ENCODE peak calls at places on chromosomes 6 and 20, in seven cellular contexts. Q is neural crest cell, V is body of pancreas, E is NB4, Z is GM23338, B is OCI-LY7, D is thyroid gland. N is an unnamed sample.

GRCh38 chr20:5971203-5971602 is 20.8 kb downstream of the MCM8 start:
- DNase-seq in Q (no peak), V (no peak), E (no peak), Z (peak), B (no peak), D (no peak), N (no peak)

GRCh38 chr20:1935696-1936366 is 40.6 kb downstream of the SIRPA start:
- DNase-seq in Q (no peak), V (peak), E (no peak), Z (no peak), B (no peak), D (no peak), N (no peak)

GRCh38 chr6:158037021-158037420 is 55.4 kb downstream of the SYNJ2 start:
- DNase-seq in Q (no peak), V (no peak), E (no peak), Z (no peak), B (no peak), D (peak), N (no peak)

GRCh38 chr6:155050311-155050710 is 55.2 kb downstream of the TIAM2 start:
- DNase-seq in Q (no peak), V (no peak), E (no peak), Z (no peak), B (no peak), D (no peak), N (peak)

GRCh38 chr20:48025061-48025515 is 239.8 kb upstream of the SULF2 start:
- DNase-seq in Q (no peak), V (peak), E (no peak), Z (peak), B (peak), D (peak), N (no peak)

GRCh38 chr6:25173951-25174474 is 105.2 kb upstream of the CARMIL1 start:
- DNase-seq in Q (no peak), V (peak), E (peak), Z (no peak), B (no peak), D (no peak), N (no peak)

GRCh38 chr6:162331911-162332310 is 395.7 kb downstream of the PRKN start:
- DNase-seq in Q (no peak), V (no peak), E (no peak), Z (no peak), B (no peak), D (no peak), N (no peak)

GRCh38 chr20:23926526-23926880 is 47.0 kb upstream of the CST5 start:
- DNase-seq in Q (no peak), V (no peak), E (no peak), Z (no peak), B (no peak), D (no peak), N (no peak)

GRCh38 chr6:106490453-106490852 is 129.9 kb downstream of the CRYBG1 start:
- DNase-seq in Q (no peak), V (no peak), E (no peak), Z (no peak), B (no peak), D (no peak), N (no peak)

GRCh38 chr6:170165085-170165484 is 125.8 kb downstream of the DLL1 start:
- DNase-seq in Q (no peak), V (peak), E (no peak), Z (no peak), B (no peak), D (no peak), N (no peak)

GRCh38 chr6:146871613-146872465 is 273.1 kb downstream of the ADGB start:
- DNase-seq in Q (no peak), V (no peak), E (no peak), Z (no peak), B (no peak), D (no peak), N (no peak)

GRCh38 chr6:110543106-110543505 is 66.7 kb upstream of the SLC22A16 start:
- DNase-seq in Q (no peak), V (no peak), E (no peak), Z (no peak), B (no peak), D (no peak), N (no peak)

GRCh38 chr6:122207794-122208193 is 191.7 kb upstream of the HSF2 start:
- DNase-seq in Q (no peak), V (no peak), E (no peak), Z (no peak), B (no peak), D (no peak), N (no peak)

GRCh38 chr6:1686117-1687098 is 76.7 kb downstream of the FOXC1 start:
- DNase-seq in Q (no peak), V (no peak), E (no peak), Z (peak), B (no peak), D (peak), N (no peak)
- TF ChIP-seq CTCF in Q (peak), V (no peak), E (no peak), Z (no peak), B (peak), D (no peak), N (no peak)

GRCh38 chr20:41078329-41078728 is 49.7 kb downstream of the TOP1 start:
- DNase-seq in Q (no peak), V (peak), E (peak), Z (peak), B (peak), D (peak), N (peak)
- TF ChIP-seq CTCF in Q (peak), V (peak), E (no peak), Z (peak), B (peak), D (no peak), N (no peak)

DNA sequence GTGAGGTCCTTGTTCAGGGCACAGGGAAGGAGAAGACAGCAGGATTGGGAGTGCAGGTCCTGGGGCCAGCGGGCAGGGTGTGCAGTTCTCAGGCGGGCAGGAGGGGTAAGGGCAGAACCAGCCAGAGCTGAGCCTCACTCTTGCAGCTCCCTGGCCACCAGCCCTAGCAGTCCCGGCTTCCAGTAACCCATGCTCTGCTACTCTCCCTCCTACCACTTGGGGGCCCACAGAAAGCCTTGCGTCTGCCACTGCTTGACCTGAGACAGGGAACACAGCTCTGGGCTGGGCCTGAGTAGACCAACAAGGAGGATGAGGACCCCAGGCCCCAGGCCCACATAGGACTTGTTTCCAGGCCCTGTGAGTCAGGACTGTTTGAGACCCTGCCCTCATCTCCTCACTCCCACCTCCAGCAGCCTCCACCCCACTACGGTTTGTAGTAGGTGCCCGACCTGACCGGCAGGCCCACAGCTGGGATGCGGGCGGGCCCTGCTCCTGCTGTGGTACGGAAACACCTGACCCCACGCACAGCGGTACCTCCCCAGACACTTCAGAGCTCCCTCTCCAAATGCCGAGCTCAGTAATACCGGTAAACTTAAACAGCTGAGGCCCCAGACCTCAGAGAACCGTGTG is 39.2 kb downstream of the KCNK5 start:
- DNase-seq in Q (peak), V (peak), E (peak), Z (peak), B (peak), D (peak), N (peak)
- TF ChIP-seq CTCF in Q (peak), V (peak), E (peak), Z (peak), B (peak), D (peak), N (peak)

GRCh38 chr6:148464319-148465010 is 121.8 kb downstream of the SASH1 start:
- DNase-seq in Q (peak), V (peak), E (peak), Z (peak), B (peak), D (peak), N (peak)
- TF ChIP-seq CTCF in Q (peak), V (peak), E (peak), Z (peak), B (peak), D (peak), N (peak)

GRCh38 chr6:1500874-1501273 is 108.8 kb upstream of the FOXC1 start:
- DNase-seq in Q (no peak), V (no peak), E (no peak), Z (no peak), B (no peak), D (no peak), N (no peak)

GRCh38 chr6:1496836-1497592 is 107.6 kb downstream of the FOXF2 start:
- DNase-seq in Q (no peak), V (no peak), E (no peak), Z (no peak), B (no peak), D (no peak), N (no peak)

GRCh38 chr6:1499798-1500197 is 109.9 kb upstream of the FOXC1 start:
- DNase-seq in Q (no peak), V (no peak), E (no peak), Z (no peak), B (no peak), D (no peak), N (no peak)

GRCh38 chr6:1497593-1498105 is 108.3 kb downstream of the FOXF2 start:
- DNase-seq in Q (no peak), V (no peak), E (no peak), Z (peak), B (no peak), D (no peak), N (no peak)

DNA sequence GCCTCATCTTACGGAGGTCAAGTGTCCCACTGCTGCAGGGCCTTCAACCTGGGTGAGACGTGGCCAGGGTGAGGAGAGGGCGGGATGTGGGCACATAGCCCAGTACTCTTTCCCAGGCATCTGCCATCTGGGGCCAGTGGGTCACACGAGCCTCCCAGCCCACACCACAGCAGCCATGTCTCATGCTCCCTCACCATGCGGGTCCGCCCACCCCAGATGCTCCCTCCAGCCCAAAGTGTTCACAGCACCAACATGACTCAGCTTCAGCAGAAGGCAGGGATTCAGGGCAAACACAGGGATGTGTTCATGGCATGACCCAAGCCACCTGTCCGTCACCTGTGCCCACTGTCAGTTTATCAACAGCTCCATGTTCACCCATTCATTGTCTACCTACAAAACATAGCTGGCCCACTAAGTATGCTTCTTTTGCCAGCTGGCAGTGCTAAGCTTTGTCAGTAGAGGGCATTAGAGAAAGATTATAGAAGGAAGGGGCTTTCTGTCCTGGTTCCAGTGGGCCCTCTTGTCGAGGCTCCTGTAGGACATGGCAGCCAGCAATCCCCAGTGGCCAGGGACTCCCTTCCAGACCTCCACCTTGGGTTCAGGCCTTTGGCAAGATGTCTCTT is 109.2 kb downstream of the FOXF2 start:
- DNase-seq in Q (no peak), V (no peak), E (peak), Z (peak), B (no peak), D (no peak), N (no peak)
- TF ChIP-seq CTCF in Q (no peak), V (no peak), E (peak), Z (peak), B (peak), D (no peak), N (peak)

GRCh38 chr6:53398541-53399344 is 50.0 kb upstream of the ELOVL5 start:
- DNase-seq in Q (no peak), V (no peak), E (no peak), Z (no peak), B (no peak), D (no peak), N (no peak)
- TF ChIP-seq CTCF in Q (no peak), V (no peak), E (no peak), Z (no peak), B (no peak), D (no peak), N (no peak)

GRCh38 chr20:63935447-63935846 is 20.8 kb downstream of the UCKL1 start:
- DNase-seq in Q (no peak), V (no peak), E (no peak), Z (no peak), B (no peak), D (no peak), N (no peak)

GRCh38 chr20:63933646-63934045 is 22.6 kb downstream of the UCKL1 start:
- DNase-seq in Q (no peak), V (no peak), E (no peak), Z (no peak), B (no peak), D (no peak), N (no peak)

GRCh38 chr20:63931735-63932134 is 24.5 kb downstream of the UCKL1 start:
- DNase-seq in Q (no peak), V (no peak), E (no peak), Z (no peak), B (no peak), D (no peak), N (no peak)

GRCh38 chr20:63932606-63933160 is 23.5 kb downstream of the UCKL1 start:
- DNase-seq in Q (no peak), V (no peak), E (no peak), Z (no peak), B (no peak), D (no peak), N (no peak)

GRCh38 chr20:63934271-63935068 is 21.7 kb downstream of the UCKL1 start:
- DNase-seq in Q (peak), V (no peak), E (no peak), Z (peak), B (no peak), D (no peak), N (no peak)
- TF ChIP-seq CTCF in Q (peak), V (no peak), E (peak), Z (peak), B (peak), D (no peak), N (no peak)

GRCh38 chr6:3837781-3838180 is 11.4 kb upstream of the FAM50B start:
- DNase-seq in Q (no peak), V (no peak), E (no peak), Z (no peak), B (no peak), D (no peak), N (no peak)

GRCh38 chr6:3838992-3839867 is 9.9 kb upstream of the FAM50B start:
- DNase-seq in Q (no peak), V (no peak), E (no peak), Z (no peak), B (no peak), D (no peak), N (no peak)

GRCh38 chr6:3831741-3832530 is 17.2 kb upstream of the FAM50B start:
- DNase-seq in Q (no peak), V (no peak), E (no peak), Z (no peak), B (no peak), D (no peak), N (no peak)

GRCh38 chr6:3830806-3831205 is 18.4 kb upstream of the FAM50B start:
- DNase-seq in Q (no peak), V (no peak), E (no peak), Z (no peak), B (no peak), D (no peak), N (no peak)

GRCh38 chr6:3835055-3835731 is 14.0 kb upstream of the FAM50B start:
- DNase-seq in Q (no peak), V (peak), E (no peak), Z (peak), B (no peak), D (peak), N (no peak)
- TF ChIP-seq CTCF in Q (no peak), V (no peak), E (no peak), Z (peak), B (no peak), D (no peak), N (no peak)